ENCODE peak calls at places on chromosomes 2 and 18, in five cellular contexts. Y, X, F, S and Q are unnamed samples.

GRCh38 chr2:26849056-26850001 is 1.4 kb downstream of the DPYSL5 start:
- DNase-seq in X (peak; percentile 88), Y (no peak), F (peak; percentile 82), S (no peak), Q (no peak)

GRCh38 chr2:218806346-218806978 is 24.5 kb downstream of the CYP27A1 start:
- DNase-seq in S (peak; percentile 88), F (peak; percentile 29), X (no peak), Y (peak; percentile 44), Q (peak; percentile 89)

GRCh38 chr2:96316999-96317398 is 8.1 kb upstream of the ITPRIPL1 start:
- DNase-seq in F (no peak), S (no peak), Y (no peak), X (no peak), Q (no peak)

GRCh38 chr18:812673-813404 is 797 bp upstream of the YES1 start:
- DNase-seq in F (peak; percentile 84), X (peak; percentile 81), S (peak; percentile 67), Y (peak; percentile 66), Q (peak; percentile 76)

GRCh38 chr2:219629976-219630695 is 2.7 kb downstream of the SLC4A3 start:
- DNase-seq in S (no peak), F (no peak), Y (no peak), X (no peak), Q (no peak)

GRCh38 chr2:165440367-165440766 is 29.1 kb upstream of the CSRNP3 start:
- DNase-seq in Y (no peak), S (no peak), F (no peak), X (no peak), Q (no peak)

GRCh38 chr2:80238692-80239469 is 65.7 kb downstream of the LRRTM1 start:
- DNase-seq in F (peak; percentile 75), Y (peak; percentile 41), S (no peak), X (peak; percentile 51), Q (peak; percentile 34)

GRCh38 chr2:198757069-198757468 is 700.7 kb downstream of the SATB2 start:
- DNase-seq in F (no peak), X (no peak), S (no peak), Y (no peak), Q (no peak)

GRCh38 chr2:75705921-75706320 is 4.8 kb downstream of the GCFC2 start:
- DNase-seq in X (no peak), F (no peak), S (peak; percentile 57), Y (no peak), Q (no peak)

GRCh38 chr2:238262496-238263122 is 22.8 kb upstream of the HES6 start:
- DNase-seq in X (no peak), F (no peak), Y (no peak), S (no peak), Q (no peak)

GRCh38 chr2:238265605-238266004 is 22.8 kb downstream of the PER2 start:
- DNase-seq in Y (no peak), F (no peak), X (no peak), S (no peak), Q (no peak)

GRCh38 chr2:238261718-238262375 is 22.0 kb upstream of the HES6 start:
- DNase-seq in F (no peak), Y (no peak), S (no peak), X (no peak), Q (no peak)

GRCh38 chr2:238264072-238264460 is 24.2 kb upstream of the HES6 start:
- DNase-seq in F (no peak), Y (no peak), S (no peak), X (no peak), Q (no peak)

GRCh38 chr2:238263204-238264071 is 23.6 kb upstream of the HES6 start:
- DNase-seq in F (peak; percentile 92), X (peak; percentile 84), S (peak; percentile 64), Y (peak; percentile 92), Q (peak; percentile 95)
- H3K36me3 ChIP-seq in F (no peaks in the 10 kb centered on the region), X (no peaks in the 10 kb centered on the region), S (no peaks in the 10 kb centered on the region), Y (peaks cover 92% of the 10 kb centered on the region), Q (peaks cover 12% of the 10 kb centered on the region)

GRCh38 chr2:104431701-104432121 is 422.2 kb upstream of the POU3F3 start:
- DNase-seq in Y (no peak), X (no peak), S (no peak), F (no peak), Q (no peak)
- H3K4me3 ChIP-seq in Y (no peak overlapping the region), X (no peak overlapping the region), S (no peak overlapping the region), F (no peak overlapping the region), Q (no peak overlapping the region)

DNA sequence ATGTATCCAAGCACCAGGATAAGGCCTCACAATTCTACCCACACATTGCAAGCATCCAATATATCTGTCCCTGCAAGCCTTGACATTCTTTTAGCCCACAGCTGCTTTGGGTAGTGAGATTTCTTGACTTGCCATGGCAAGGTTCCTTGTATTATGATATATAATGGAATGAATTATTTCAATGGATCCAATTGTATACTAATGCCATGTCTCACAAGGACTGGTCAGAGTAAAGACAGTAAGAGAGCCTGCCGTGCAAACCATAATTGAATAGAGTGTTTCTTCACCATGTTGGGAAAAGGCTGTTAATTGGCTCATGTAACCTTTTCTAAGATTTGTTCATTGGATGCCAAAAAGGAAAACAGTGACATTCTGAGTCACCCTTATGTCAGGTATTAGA is 64.3 kb upstream of the RBBP8 start:
- DNase-seq in X (no peak), Y (no peak), F (no peak), S (no peak), Q (no peak)
- H3K27ac ChIP-seq in X (no peak overlapping the region), Y (no peak overlapping the region), F (no peak overlapping the region), S (no peak overlapping the region), Q (no peak overlapping the region)

GRCh38 chr2:16226942-16227664 is 286.8 kb downstream of the MYCN start:
- DNase-seq in F (peak; percentile 22), Y (no peak), X (peak; percentile 83), S (no peak), Q (peak; percentile 73)
- H3K36me3 ChIP-seq in F (no peaks in the 10 kb centered on the region), Y (no peaks in the 10 kb centered on the region), X (no peaks in the 10 kb centered on the region), S (no peaks in the 10 kb centered on the region), Q (no peaks in the 10 kb centered on the region)

DNA sequence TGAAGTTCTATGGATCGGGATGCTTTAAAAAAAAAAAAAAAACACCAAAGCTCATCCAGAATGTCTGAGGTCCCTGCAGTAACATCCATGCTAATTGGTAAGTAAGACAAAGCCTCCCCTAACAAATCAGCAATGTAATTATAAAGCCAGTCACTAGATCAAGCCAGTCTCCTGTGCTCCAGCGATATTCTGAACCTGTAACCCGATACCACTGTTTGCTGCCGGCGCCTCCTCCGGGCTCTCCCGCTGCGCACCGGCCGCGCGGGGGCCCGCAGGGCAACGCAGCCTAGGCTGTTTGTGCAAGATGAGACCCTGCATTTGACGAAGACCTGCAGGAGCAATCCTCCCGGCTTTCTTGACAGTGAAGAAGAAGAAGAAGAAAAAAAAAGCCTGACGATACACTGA is 8.7 kb downstream of the SERTAD2 start:
- DNase-seq in S (peak; percentile 75), Y (peak; percentile 52), X (peak; percentile 91), F (peak; percentile 90), Q (peak; percentile 74)
- H3K4me3 ChIP-seq in S (peak overlapping the region; percentile 60), Y (peak overlapping the region; percentile 39), X (peak overlapping the region; percentile 53), F (peak overlapping the region; percentile 61), Q (peak overlapping the region; percentile 27)

DNA sequence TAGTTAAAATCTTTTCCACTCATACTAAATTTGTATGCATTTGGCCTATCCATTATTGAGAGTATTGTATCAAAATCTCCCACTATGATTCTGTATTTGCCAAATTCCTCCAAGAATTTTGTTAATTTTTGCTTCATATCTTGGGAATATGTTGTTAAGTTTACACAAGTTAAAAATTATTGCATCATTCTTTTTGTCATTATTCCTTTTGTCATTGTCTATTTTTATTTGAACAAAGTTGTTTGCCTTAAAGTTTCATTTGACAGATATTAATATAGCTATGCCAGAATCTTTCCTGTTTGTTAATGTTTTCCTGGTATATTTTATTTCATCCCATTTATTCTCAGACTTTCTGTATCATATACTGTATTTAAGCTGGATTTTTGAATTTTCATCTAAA is 41.3 kb downstream of the LOXHD1 start:
- DNase-seq in Y (no peak), X (no peak), S (no peak), F (no peak), Q (no peak)
- H3K27ac ChIP-seq in Y (no peak overlapping the region), X (no peak overlapping the region), S (no peak overlapping the region), F (no peak overlapping the region), Q (no peak overlapping the region)

DNA sequence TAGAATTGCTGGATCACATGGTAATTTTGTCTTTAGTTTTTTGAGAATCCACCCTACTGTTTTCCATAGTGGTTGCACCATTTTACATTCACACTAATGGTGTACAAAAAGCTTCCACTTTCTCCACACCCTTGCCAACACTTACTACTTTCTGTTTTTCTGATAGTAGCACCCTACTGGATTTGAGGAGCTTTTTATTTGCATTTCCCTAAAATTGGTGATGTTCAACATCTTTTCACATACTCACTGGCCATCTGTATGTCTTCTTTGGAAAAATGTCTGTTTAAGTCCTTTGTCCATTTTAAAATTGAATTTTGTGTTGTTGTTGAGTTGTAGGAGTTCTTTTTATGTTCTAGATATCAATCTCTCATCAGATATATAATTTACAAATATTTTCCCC is 3.5 kb downstream of the POLR1A start:
- DNase-seq in S (no peak), X (no peak), Y (no peak), F (no peak), Q (no peak)
- H3K36me3 ChIP-seq in S (peaks cover 22% of the 10 kb centered on the region), X (peaks cover 12% of the 10 kb centered on the region), Y (peaks cover 47% of the 10 kb centered on the region), F (peaks cover 26% of the 10 kb centered on the region), Q (peaks cover 20% of the 10 kb centered on the region)

GRCh38 chr2:207042841-207043240 is 103.5 kb downstream of the CPO start:
- DNase-seq in X (no peak), S (no peak), F (no peak), Y (no peak), Q (no peak)

GRCh38 chr2:207042155-207042554 is 102.8 kb downstream of the CPO start:
- DNase-seq in F (no peak), Y (no peak), S (no peak), X (no peak), Q (no peak)

GRCh38 chr2:207040606-207041173 is 101.4 kb downstream of the CPO start:
- DNase-seq in S (no peak), Y (no peak), F (no peak), X (no peak), Q (no peak)

GRCh38 chr2:207041279-207041678 is 102.0 kb downstream of the CPO start:
- DNase-seq in S (no peak), Y (no peak), F (peak; percentile 53), X (peak; percentile 54), Q (no peak)

DNA sequence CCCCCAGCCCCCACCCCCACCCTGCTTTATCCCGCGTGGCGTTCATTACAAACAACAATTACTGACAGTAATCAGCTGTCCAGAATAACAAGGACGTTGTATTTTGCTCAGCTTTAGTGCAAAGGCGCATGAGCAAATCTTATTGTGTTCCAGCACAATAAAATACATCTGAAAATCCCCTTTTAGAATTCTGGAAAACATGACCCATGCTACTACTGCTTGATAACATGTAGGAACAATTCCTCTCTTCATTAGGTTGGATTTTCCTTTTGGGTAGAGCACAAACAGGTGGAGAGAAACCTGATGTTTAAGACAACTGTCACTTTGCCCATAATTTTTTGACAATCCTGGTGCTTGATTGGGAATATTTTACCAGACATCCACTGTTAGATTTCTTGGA is 102.4 kb downstream of the CPO start:
- DNase-seq in X (no peak), Y (no peak), F (no peak), S (no peak), Q (no peak)
- H3K4me3 ChIP-seq in X (no peak overlapping the region), Y (no peak overlapping the region), F (no peak overlapping the region), S (no peak overlapping the region), Q (no peak overlapping the region)